ENCODE peak calls at places on chromosomes 16 and 17, in ten cellular contexts. O is GM20000, Y is AG04449, X is body of pancreas, V is cardiac fibroblast, I is breast epithelium, H is fibroblast of mammary gland, Q is uterus, C is epithelial cell of esophagus, U is DND-41. Z is an unnamed sample.

GRCh38 chr17:57993471-57994365 is 5.7 kb upstream of the VEZF1 start:
- DNase-seq in O (peak), Y (no peak), X (no peak), V (no peak), I (no peak), H (no peak), Q (no peak), C (no peak), U (peak), Z (no peak)

GRCh38 chr17:75914643-75915265 is 10.1 kb upstream of the MRPL38 start:
- DNase-seq in O (no peak), Y (no peak), X (no peak), V (no peak), I (no peak), H (no peak), Q (no peak), C (no peak), U (no peak), Z (no peak)

GRCh38 chr17:6462692-6463091 is 18.4 kb downstream of the PIMREG start:
- DNase-seq in O (no peak), Y (no peak), X (no peak), V (no peak), I (no peak), H (no peak), Q (no peak), C (no peak), U (no peak), Z (no peak)

GRCh38 chr17:57032343-57032742 is 52.7 kb upstream of the AKAP1 start:
- DNase-seq in O (no peak), Y (no peak), X (peak), V (no peak), I (peak), H (no peak), Q (no peak), C (no peak), U (no peak), Z (peak)

GRCh38 chr17:55705847-55706246 is 16.8 kb downstream of the TMEM100 start:
- DNase-seq in O (no peak), Y (no peak), X (no peak), V (peak), I (no peak), H (no peak), Q (no peak), C (peak), U (no peak), Z (no peak)

GRCh38 chr16:66159987-66160386 is 206.5 kb upstream of the CDH5 start:
- DNase-seq in O (no peak), Y (no peak), X (no peak), V (peak), I (no peak), H (peak), Q (no peak), C (peak), U (no peak), Z (no peak)

GRCh38 chr16:83717308-83717707 is 90.5 kb upstream of the HSBP1 start:
- DNase-seq in O (no peak), Y (no peak), X (no peak), V (no peak), I (no peak), H (no peak), Q (no peak), C (no peak), U (no peak), Z (no peak)

GRCh38 chr16:84294196-84295142 is at the start of gene WFDC1:
- DNase-seq in O (no peak), Y (no peak), X (no peak), V (no peak), I (no peak), H (no peak), Q (no peak), C (no peak), U (no peak), Z (no peak)

GRCh38 chr16:83878838-83879237 is 20.1 kb upstream of the MLYCD start:
- DNase-seq in O (no peak), Y (no peak), X (no peak), V (peak), I (no peak), H (peak), Q (no peak), C (peak), U (no peak), Z (peak)

GRCh38 chr17:5864910-5865657 is 205.1 kb upstream of the WSCD1 start:
- DNase-seq in O (no peak), Y (no peak), X (no peak), V (no peak), I (no peak), H (no peak), Q (no peak), C (no peak), U (no peak), Z (no peak)

GRCh38 chr16:12461201-12461600 is 342.5 kb downstream of the CPPED1 start:
- DNase-seq in O (no peak), Y (no peak), X (no peak), V (no peak), I (no peak), H (no peak), Q (no peak), C (peak), U (no peak), Z (no peak)

GRCh38 chr16:5025171-5025632 is 8.5 kb downstream of the NAGPA start:
- DNase-seq in O (no peak), Y (no peak), X (no peak), V (peak), I (no peak), H (no peak), Q (no peak), C (no peak), U (no peak), Z (no peak)

GRCh38 chr17:60073621-60074020 is 5.1 kb downstream of the HEATR6 start:
- DNase-seq in O (no peak), Y (no peak), X (no peak), V (no peak), I (no peak), H (no peak), Q (no peak), C (no peak), U (no peak), Z (no peak)

GRCh38 chr16:86432691-86433090 is 77.6 kb upstream of the FOXF1 start:
- DNase-seq in O (no peak), Y (no peak), X (no peak), V (no peak), I (no peak), H (no peak), Q (no peak), C (no peak), U (no peak), Z (no peak)

GRCh38 chr16:19696312-19696711 is 21.7 kb downstream of the KNOP1 start:
- DNase-seq in O (no peak), Y (peak), X (peak), V (peak), I (peak), H (peak), Q (peak), C (peak), U (peak), Z (peak)

GRCh38 chr17:71503710-71504471 is 616.9 kb upstream of the SOX9 start:
- DNase-seq in O (no peak), Y (no peak), X (no peak), V (no peak), I (no peak), H (no peak), Q (no peak), C (no peak), U (no peak), Z (no peak)

GRCh38 chr16:66326995-66327513 is 39.4 kb upstream of the CDH5 start:
- DNase-seq in O (no peak), Y (no peak), X (peak), V (no peak), I (no peak), H (no peak), Q (no peak), C (no peak), U (no peak), Z (no peak)

GRCh38 chr16:81997738-81998137 is 13.5 kb downstream of the SDR42E1 start:
- DNase-seq in O (no peak), Y (no peak), X (no peak), V (peak), I (no peak), H (peak), Q (peak), C (peak), U (no peak), Z (no peak)

GRCh38 chr17:28327031-28327607 is 8.1 kb downstream of the TMEM97 start:
- DNase-seq in O (peak), Y (no peak), X (no peak), V (no peak), I (no peak), H (peak), Q (no peak), C (peak), U (no peak), Z (no peak)

GRCh38 chr16:87040169-87041117 is 276.7 kb downstream of the C16orf95 start:
- DNase-seq in O (no peak), Y (no peak), X (no peak), V (no peak), I (no peak), H (no peak), Q (no peak), C (no peak), U (no peak), Z (no peak)

GRCh38 chr17:53150101-53150698 is 672.5 kb upstream of the KIF2B start:
- DNase-seq in O (no peak), Y (no peak), X (no peak), V (no peak), I (no peak), H (no peak), Q (no peak), C (no peak), U (no peak), Z (no peak)

GRCh38 chr16:83013071-83013470 is 386.3 kb downstream of the CDH13 start:
- DNase-seq in O (no peak), Y (no peak), X (no peak), V (no peak), I (no peak), H (no peak), Q (no peak), C (no peak), U (no peak), Z (no peak)

GRCh38 chr16:70661534-70661917 is 15.2 kb downstream of the IL34 start:
- DNase-seq in O (no peak), Y (no peak), X (no peak), V (no peak), I (no peak), H (no peak), Q (peak), C (no peak), U (no peak), Z (no peak)

GRCh38 chr16:70765491-70765890 is 35.5 kb downstream of the VAC14 start:
- DNase-seq in O (no peak), Y (no peak), X (no peak), V (no peak), I (no peak), H (no peak), Q (no peak), C (no peak), U (no peak), Z (no peak)

GRCh38 chr17:73261952-73262675 is 434 bp upstream of the CPSF4L start:
- DNase-seq in O (no peak), Y (no peak), X (peak), V (no peak), I (peak), H (no peak), Q (no peak), C (peak), U (no peak), Z (peak)

GRCh38 chr17:41540921-41541625 is 13.0 kb upstream of the KRT19 start:
- DNase-seq in O (no peak), Y (no peak), X (no peak), V (no peak), I (no peak), H (no peak), Q (no peak), C (peak), U (no peak), Z (no peak)

DNA sequence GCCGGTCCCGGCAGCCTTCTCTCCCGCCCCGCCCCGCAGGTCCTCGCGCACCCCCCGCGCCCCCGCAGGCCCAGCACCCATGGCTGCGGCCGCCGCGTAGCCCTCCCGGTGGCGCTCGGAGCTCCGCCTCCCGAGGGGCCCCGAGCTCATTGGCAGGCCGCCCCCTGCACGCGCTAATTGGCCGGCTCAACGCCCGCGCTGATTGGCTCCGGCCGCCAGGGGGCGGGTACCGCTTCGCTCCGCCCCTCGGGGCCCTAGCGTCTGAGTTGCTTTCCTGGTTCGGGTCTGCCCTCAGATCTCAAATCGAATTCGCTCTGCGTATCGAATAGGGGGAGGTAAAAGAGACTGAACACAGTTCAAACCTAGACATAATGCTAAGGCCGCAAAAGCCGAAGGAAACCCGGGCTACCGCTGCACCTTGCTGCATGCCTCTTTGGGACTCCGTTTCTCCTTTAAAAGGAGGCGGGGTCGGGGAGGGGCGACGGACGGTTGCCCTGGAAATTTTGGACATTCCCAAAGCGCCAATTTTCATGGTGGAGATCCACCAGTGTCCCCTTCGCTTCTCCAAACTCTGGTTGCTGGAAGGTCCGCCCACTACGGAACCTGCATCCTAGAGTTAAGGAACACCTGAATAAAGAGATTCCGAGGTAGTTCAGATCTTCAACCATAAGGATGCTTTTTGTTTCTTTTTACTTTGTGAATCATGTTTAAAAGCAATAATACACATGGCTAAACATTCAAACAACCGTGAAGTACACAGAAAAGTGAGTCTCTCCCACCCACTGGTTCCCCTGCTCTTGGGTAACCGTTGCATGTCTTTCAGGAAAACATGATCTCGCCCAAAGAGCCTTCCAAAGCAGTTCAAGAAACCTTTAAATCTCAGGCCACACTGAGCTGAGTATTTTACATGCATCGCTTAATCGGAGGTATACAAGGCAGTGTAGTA is at the start of gene DEXI:
- DNase-seq in O (peak), Y (no peak), X (peak), V (peak), I (peak), H (peak), Q (peak), C (peak), U (peak), Z (peak)
- TF ChIP-seq CTCF in O (no peak), Y (peak), X (no peak), V (no peak), I (no peak), H (no peak), Q (peak), C (peak), U (no peak), Z (peak)

GRCh38 chr17:78332991-78333390 is 26.9 kb downstream of the SOCS3 start:
- DNase-seq in O (no peak), Y (no peak), X (no peak), V (no peak), I (no peak), H (no peak), Q (no peak), C (no peak), U (no peak), Z (no peak)

GRCh38 chr17:78330570-78331224 is 29.2 kb downstream of the SOCS3 start:
- DNase-seq in O (no peak), Y (no peak), X (no peak), V (no peak), I (no peak), H (peak), Q (peak), C (no peak), U (no peak), Z (no peak)

GRCh38 chr17:78327880-78328279 is 32.0 kb downstream of the SOCS3 start:
- DNase-seq in O (no peak), Y (no peak), X (no peak), V (no peak), I (no peak), H (no peak), Q (no peak), C (no peak), U (no peak), Z (no peak)

GRCh38 chr17:78332530-78332929 is 27.3 kb downstream of the SOCS3 start:
- DNase-seq in O (no peak), Y (no peak), X (no peak), V (no peak), I (no peak), H (no peak), Q (no peak), C (no peak), U (no peak), Z (no peak)

DNA sequence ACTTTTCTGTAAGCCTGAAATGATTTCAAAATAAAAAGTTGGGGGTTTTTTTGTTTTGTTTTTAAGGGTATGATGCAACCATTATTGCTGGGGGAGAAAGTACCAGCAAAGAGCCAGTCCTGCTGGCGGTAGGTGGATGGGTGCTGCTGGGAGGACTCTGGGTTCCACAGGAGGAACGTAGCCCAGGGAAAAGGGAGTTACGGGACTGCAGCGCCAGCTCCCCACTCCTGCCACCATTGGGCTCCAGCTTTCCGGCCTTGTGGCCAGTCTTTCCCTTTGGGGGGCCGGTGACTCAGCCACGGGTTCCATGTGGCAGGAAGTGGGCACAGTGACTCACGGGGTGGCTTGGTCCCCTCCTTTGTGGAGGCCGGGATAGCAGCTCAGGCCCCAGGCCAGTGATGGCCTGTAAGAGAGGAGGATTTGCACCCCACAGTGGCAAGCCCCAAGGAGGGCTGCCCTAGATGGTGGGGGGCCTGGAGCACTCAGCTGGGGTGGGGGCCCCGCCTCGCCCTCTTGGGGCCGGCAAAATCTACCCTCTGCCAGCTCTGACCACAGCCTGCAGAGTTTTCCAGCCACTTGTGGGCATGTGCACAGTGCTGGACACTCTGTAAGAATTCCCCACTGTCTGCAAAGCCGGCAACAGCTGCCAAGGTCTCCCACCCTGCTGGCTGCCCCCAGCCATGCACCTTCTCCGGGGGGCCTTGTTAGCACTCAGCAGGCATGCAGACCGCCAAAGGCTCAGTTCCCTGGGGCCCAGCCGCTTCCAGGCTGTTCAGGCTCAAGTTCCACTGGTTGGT is 30.4 kb downstream of the SOCS3 start:
- DNase-seq in O (no peak), Y (no peak), X (no peak), V (peak), I (no peak), H (peak), Q (no peak), C (peak), U (no peak), Z (no peak)
- TF ChIP-seq CTCF in O (no peak), Y (no peak), X (no peak), V (no peak), I (no peak), H (no peak), Q (no peak), C (no peak), U (no peak), Z (no peak)

GRCh38 chr17:9890124-9890523 is 14.9 kb downstream of the RCVRN start:
- DNase-seq in O (peak), Y (no peak), X (no peak), V (no peak), I (no peak), H (peak), Q (no peak), C (peak), U (peak), Z (no peak)
- TF ChIP-seq CTCF in O (peak), Y (peak), X (no peak), V (no peak), I (no peak), H (peak), Q (peak), C (no peak), U (peak), Z (no peak)

GRCh38 chr17:33387406-33387805 is 94.3 kb upstream of the ASIC2 start:
- DNase-seq in O (no peak), Y (no peak), X (no peak), V (no peak), I (no peak), H (no peak), Q (no peak), C (no peak), U (no peak), Z (no peak)
- TF ChIP-seq CTCF in O (no peak), Y (no peak), X (no peak), V (no peak), I (no peak), H (no peak), Q (no peak), C (no peak), U (no peak), Z (no peak)

GRCh38 chr16:58507195-58507962 is 7.4 kb downstream of the NDRG4 start:
- DNase-seq in O (no peak), Y (no peak), X (no peak), V (no peak), I (no peak), H (no peak), Q (no peak), C (no peak), U (no peak), Z (no peak)
- TF ChIP-seq CTCF in O (no peak), Y (no peak), X (no peak), V (no peak), I (no peak), H (no peak), Q (no peak), C (no peak), U (no peak), Z (no peak)

GRCh38 chr17:78736526-78737079 is 45.5 kb downstream of the CYTH1 start:
- DNase-seq in O (peak), Y (no peak), X (peak), V (no peak), I (peak), H (peak), Q (peak), C (peak), U (no peak), Z (peak)
- TF ChIP-seq CTCF in O (no peak), Y (no peak), X (no peak), V (no peak), I (peak), H (no peak), Q (no peak), C (peak), U (no peak), Z (peak)

GRCh38 chr16:68355447-68356248 is 44.8 kb downstream of the PRMT7 start:
- DNase-seq in O (no peak), Y (no peak), X (no peak), V (no peak), I (no peak), H (no peak), Q (no peak), C (no peak), U (peak), Z (no peak)
- TF ChIP-seq CTCF in O (no peak), Y (no peak), X (no peak), V (no peak), I (no peak), H (no peak), Q (no peak), C (no peak), U (peak), Z (no peak)